ENCODE peak calls at places on chromosome 13, in nine cellular contexts. M is IMR-90; T is brain microvascular endothelial cell; C is tibial nerve; R is GM23248; U is GM12865; P is effector memory CD4-positive, alpha-beta T cell; I is coronary artery; H is neural progenitor cell. N is an unnamed sample.
A peak's percentile ranks its signal among the peaks of the same experiment; 100 is the strongest.

GRCh38 chr13:22927008-22927393 is 253.8 kb upstream of the SGCG start:
- DNase-seq in P (no peak), H (no peak), M (no peak), U (no peak), T (no peak), C (no peak), I (no peak), R (no peak), N (no peak)

GRCh38 chr13:46165485-46166220 is 16.3 kb downstream of the LCP1 start:
- DNase-seq in T (peak; percentile 48), M (no peak), I (no peak), P (peak; percentile 17), H (no peak), C (no peak), R (no peak), U (peak; percentile 89), N (peak; percentile 20)

GRCh38 chr13:44668707-44669106 is 92.6 kb upstream of the TSC22D1 start:
- DNase-seq in R (peak; percentile 63), H (no peak), U (peak; percentile 24), I (no peak), P (no peak), C (no peak), T (no peak), M (peak; percentile 86), N (no peak)

GRCh38 chr13:18948012-18948663 is 233.5 kb downstream of the TUBA3C start:
- DNase-seq in T (no peak), M (no peak), U (no peak), P (no peak), H (no peak), I (no peak), C (no peak), R (no peak), N (no peak)

GRCh38 chr13:46866150-46866549 is 30.7 kb downstream of the HTR2A start:
- DNase-seq in H (peak; percentile 4), P (no peak), T (peak; percentile 21), C (peak; percentile 5), U (peak; percentile 49), M (peak; percentile 63), I (no peak), R (peak; percentile 64), N (no peak)

GRCh38 chr13:106533101-106533939 is 2.1 kb downstream of the EFNB2 start:
- DNase-seq in U (peak; percentile 34), I (peak; percentile 83), H (peak; percentile 93), M (peak; percentile 78), P (no peak), R (peak; percentile 85), C (peak; percentile 67), T (peak; percentile 81), N (peak; percentile 49)

GRCh38 chr13:27263438-27263837 is 7.2 kb upstream of the RASL11A start:
- DNase-seq in P (no peak), U (no peak), H (no peak), R (peak; percentile 24), C (no peak), M (no peak), I (no peak), T (no peak), N (no peak)

GRCh38 chr13:78393286-78393685 is 210.1 kb downstream of the POU4F1 start:
- DNase-seq in R (no peak), U (no peak), M (no peak), P (no peak), C (no peak), H (no peak), T (no peak), I (no peak), N (no peak)

GRCh38 chr13:102461302-102461701 is 59.5 kb upstream of the FGF14 start:
- DNase-seq in C (no peak), M (no peak), I (no peak), T (no peak), P (no peak), U (no peak), H (no peak), R (no peak), N (no peak)

GRCh38 chr13:95155504-95155903 is 145.7 kb downstream of the ABCC4 start:
- DNase-seq in R (no peak), U (no peak), H (no peak), T (no peak), I (no peak), M (no peak), P (no peak), C (no peak), N (no peak)

DNA sequence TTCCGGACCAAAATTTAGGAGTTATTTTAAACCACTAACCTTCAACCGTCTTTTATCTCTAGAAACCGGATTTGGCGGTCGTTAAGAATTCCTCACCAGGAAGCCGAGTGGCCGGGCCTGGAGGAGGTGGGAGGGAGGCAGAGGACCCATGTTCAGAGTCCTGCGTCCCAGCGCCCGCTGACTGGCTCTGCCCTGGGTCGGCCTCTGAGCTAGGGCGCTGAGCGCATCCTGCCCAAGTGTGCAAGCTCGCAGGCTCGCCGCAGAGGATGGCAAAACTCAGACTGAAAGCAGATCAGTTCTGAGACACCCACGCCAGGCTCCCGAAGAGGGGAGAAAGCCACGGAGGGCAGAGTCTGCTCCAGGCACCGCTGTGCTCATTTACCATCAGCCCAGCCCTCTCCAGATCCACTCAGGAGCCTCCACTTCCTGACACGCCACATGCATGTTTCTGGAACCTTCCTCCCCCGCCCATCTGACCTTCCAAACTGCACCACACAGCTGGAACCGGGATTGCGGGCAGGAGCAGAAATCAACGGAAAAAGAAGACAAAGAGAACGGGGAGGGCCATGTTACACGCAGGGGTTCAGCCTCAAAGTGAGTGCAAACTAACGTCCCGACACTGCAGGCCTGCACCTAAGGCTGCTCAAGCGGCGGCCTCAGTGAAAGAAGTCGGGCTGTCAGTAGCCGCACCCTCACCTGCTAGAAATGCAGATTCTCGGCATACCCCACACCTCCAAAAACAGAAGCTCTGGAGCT is 8.2 kb downstream of the COL4A1 start:
- DNase-seq in T (peak; percentile 60), I (peak; percentile 84), M (no peak), C (no peak), R (no peak), H (no peak), P (no peak), U (no peak), N (no peak)
- H3K4me3 ChIP-seq in T (peak overlapping the region; percentile 20), I (peak overlapping the region; percentile 67), M (no peak overlapping the region), C (peak overlapping the region; percentile 33), R (no peak overlapping the region), H (no peak overlapping the region), P (no peak overlapping the region), U (no peak overlapping the region), N (no peak overlapping the region)

DNA sequence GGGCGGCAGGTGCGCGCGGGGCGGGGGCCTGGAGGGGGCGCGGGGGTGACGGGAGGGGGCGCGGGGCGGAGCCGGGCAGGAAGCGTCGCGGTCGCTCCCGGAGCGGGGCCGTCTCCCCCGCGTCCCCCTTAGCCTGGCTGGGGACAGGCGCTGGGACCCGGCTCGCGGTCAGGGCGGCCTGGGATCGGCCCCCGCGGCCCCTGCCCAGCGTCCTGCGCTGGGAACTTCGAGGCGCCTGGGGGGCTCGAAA is 74.7 kb upstream of the MCF2L start:
- DNase-seq in R (no peak), T (no peak), U (no peak), C (no peak), M (no peak), I (no peak), H (no peak), P (no peak), N (no peak)
- H3K4me3 ChIP-seq in R (no peak overlapping the region), T (no peak overlapping the region), U (no peak overlapping the region), C (peak overlapping the region; percentile 53), M (no peak overlapping the region), I (peak overlapping the region; percentile 72), H (peak overlapping the region; percentile 96), P (peak overlapping the region; percentile 45), N (peak overlapping the region; percentile 34)

GRCh38 chr13:60268203-60268555 is 104.5 kb upstream of the DIAPH3 start:
- DNase-seq in R (no peak), T (no peak), H (no peak), P (no peak), U (no peak), M (no peak), I (no peak), C (no peak), N (no peak)
- H3K4me3 ChIP-seq in R (peak overlapping the region; percentile 70), T (peak overlapping the region; percentile 54), H (peak overlapping the region; percentile 67), P (peak overlapping the region; percentile 49), U (no peak overlapping the region), M (peak overlapping the region; percentile 49), I (peak overlapping the region; percentile 69), C (peak overlapping the region; percentile 42), N (peak overlapping the region; percentile 50)

GRCh38 chr13:98977568-98978270 is at the start of gene DOCK9:
- DNase-seq in U (no peak), P (no peak), T (peak; percentile 74), H (peak; percentile 67), M (peak; percentile 65), I (no peak), R (peak; percentile 71), C (peak; percentile 53), N (peak; percentile 88)

GRCh38 chr13:98976338-98976737 is 1.5 kb downstream of the DOCK9 start:
- DNase-seq in H (no peak), M (peak; percentile 53), I (no peak), U (no peak), C (no peak), P (no peak), T (no peak), R (peak; percentile 45), N (peak; percentile 27)

GRCh38 chr13:98976941-98977340 is 923 bp downstream of the DOCK9 start:
- DNase-seq in P (no peak), T (no peak), U (no peak), M (peak; percentile 12), C (no peak), R (peak; percentile 12), H (no peak), I (no peak), N (no peak)

GRCh38 chr13:98974053-98974452 is 3.8 kb downstream of the DOCK9 start:
- DNase-seq in C (no peak), M (no peak), I (no peak), H (no peak), U (no peak), P (no peak), R (no peak), T (no peak), N (no peak)

GRCh38 chr13:98975822-98976261 is 2.0 kb downstream of the DOCK9 start:
- DNase-seq in M (no peak), U (no peak), R (no peak), C (no peak), H (peak; percentile 59), T (no peak), I (no peak), P (no peak), N (no peak)
- H3K4me3 ChIP-seq in M (no peak overlapping the region), U (no peak overlapping the region), R (no peak overlapping the region), C (peak overlapping the region; percentile 64), H (peak overlapping the region; percentile 2), T (no peak overlapping the region), I (peak overlapping the region; percentile 65), P (no peak overlapping the region), N (peak overlapping the region; percentile 9)

DNA sequence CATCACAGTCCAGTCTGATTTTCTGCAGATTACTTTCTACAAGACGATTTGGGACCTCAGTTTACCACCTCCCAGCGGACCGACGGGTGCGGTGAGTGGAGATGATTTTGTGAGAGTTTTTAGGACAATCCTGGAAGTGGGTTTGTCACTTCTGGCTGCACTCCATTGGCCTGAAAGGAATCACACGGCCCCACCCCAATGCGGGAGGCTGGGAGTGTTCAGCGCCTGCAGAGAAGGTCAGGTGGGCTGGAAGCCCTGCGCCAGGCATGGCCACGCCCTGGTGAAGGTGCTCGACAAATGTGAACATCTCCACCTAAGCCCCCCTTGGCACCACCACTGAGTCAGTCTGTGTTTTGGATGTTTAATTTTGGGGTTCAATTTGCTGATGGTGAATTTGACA is 90.0 kb downstream of the ANKRD10 start:
- DNase-seq in U (no peak), M (no peak), T (no peak), I (no peak), P (no peak), H (no peak), C (no peak), R (peak; percentile 36), N (no peak)
- H3K4me3 ChIP-seq in U (no peak overlapping the region), M (no peak overlapping the region), T (no peak overlapping the region), I (no peak overlapping the region), P (no peak overlapping the region), H (no peak overlapping the region), C (peak overlapping the region; percentile 9), R (peak overlapping the region; percentile 46), N (no peak overlapping the region)